ENCODE peak calls at places on chromosomes 4 and X, in nine cellular contexts. One of them, this sample, is unnamed.

GRCh38 chr4:8108991-8109390 is 49.6 kb downstream of the ABLIM2 start:
- DNase-seq in PC-3: no peak
- DNase-seq in HEK293T: no peak
- DNase-seq in lung: no peak
- DNase-seq in sciatic nerve: no peak
- DNase-seq in hepatic stellate cell: no peak
- DNase-seq in left ventricle myocardium inferior: no peak
- DNase-seq in AG04449: no peak
- DNase-seq in HT-29: no peak
- DNase-seq in this sample: no peak

GRCh38 chr4:86926428-86927086 is 8.3 kb upstream of the AFF1 start:
- DNase-seq in sciatic nerve: no peak
- DNase-seq in AG04449: no peak
- DNase-seq in PC-3: peak; percentile 23
- DNase-seq in HEK293T: no peak
- DNase-seq in hepatic stellate cell: no peak
- DNase-seq in lung: no peak
- DNase-seq in left ventricle myocardium inferior: no peak
- DNase-seq in HT-29: no peak
- DNase-seq in this sample: no peak

GRCh38 chr4:151015458-151016344 is 617 bp upstream of the LRBA start:
- DNase-seq in PC-3: peak; percentile 78
- DNase-seq in AG04449: no peak
- DNase-seq in HT-29: peak; percentile 94
- DNase-seq in HEK293T: peak; percentile 87
- DNase-seq in sciatic nerve: peak; percentile 76
- DNase-seq in hepatic stellate cell: peak; percentile 82
- DNase-seq in lung: peak; percentile 82
- DNase-seq in left ventricle myocardium inferior: peak; percentile 66
- DNase-seq in this sample: no peak

GRCh38 chr4:13642163-13642562 is 14.6 kb upstream of the BOD1L1 start:
- DNase-seq in sciatic nerve: no peak
- DNase-seq in lung: no peak
- DNase-seq in hepatic stellate cell: no peak
- DNase-seq in HT-29: no peak
- DNase-seq in AG04449: no peak
- DNase-seq in HEK293T: no peak
- DNase-seq in PC-3: peak; percentile 35
- DNase-seq in left ventricle myocardium inferior: no peak
- DNase-seq in this sample: no peak

GRCh38 chrX:70479970-70480659 is 35.5 kb downstream of the DLG3 start:
- DNase-seq in HT-29: peak; percentile 81
- DNase-seq in HEK293T: no peak
- DNase-seq in PC-3: peak; percentile 44
- DNase-seq in lung: no peak
- DNase-seq in AG04449: no peak
- DNase-seq in hepatic stellate cell: no peak
- DNase-seq in sciatic nerve: no peak
- DNase-seq in left ventricle myocardium inferior: no peak
- DNase-seq in this sample: no peak

GRCh38 chr4:3505231-3505630 is 27.0 kb downstream of the LRPAP1 start:
- DNase-seq in HEK293T: no peak
- DNase-seq in lung: no peak
- DNase-seq in left ventricle myocardium inferior: no peak
- DNase-seq in AG04449: no peak
- DNase-seq in sciatic nerve: no peak
- DNase-seq in hepatic stellate cell: no peak
- DNase-seq in PC-3: no peak
- DNase-seq in HT-29: no peak
- DNase-seq in this sample: no peak

GRCh38 chrX:109707322-109707721 is 25.7 kb downstream of the ACSL4 start:
- DNase-seq in hepatic stellate cell: no peak
- DNase-seq in HEK293T: no peak
- DNase-seq in lung: no peak
- DNase-seq in left ventricle myocardium inferior: no peak
- DNase-seq in HT-29: no peak
- DNase-seq in PC-3: no peak
- DNase-seq in AG04449: no peak
- DNase-seq in sciatic nerve: no peak
- DNase-seq in this sample: no peak

GRCh38 chrX:108439434-108439883 is at the start of gene COL4A5:
- DNase-seq in HEK293T: peak; percentile 71
- DNase-seq in AG04449: peak; percentile 36
- DNase-seq in HT-29: no peak
- DNase-seq in sciatic nerve: peak; percentile 56
- DNase-seq in PC-3: peak; percentile 90
- DNase-seq in left ventricle myocardium inferior: peak; percentile 27
- DNase-seq in lung: peak; percentile 44
- DNase-seq in hepatic stellate cell: peak; percentile 58
- DNase-seq in this sample: no peak

GRCh38 chr4:86891785-86892638 is at the start of gene C4orf36:
- DNase-seq in left ventricle myocardium inferior: peak; percentile 50
- DNase-seq in lung: peak; percentile 86
- DNase-seq in HEK293T: peak; percentile 75
- DNase-seq in hepatic stellate cell: peak; percentile 38
- DNase-seq in HT-29: peak; percentile 86
- DNase-seq in sciatic nerve: peak; percentile 81
- DNase-seq in AG04449: no peak
- DNase-seq in PC-3: peak; percentile 81
- DNase-seq in this sample: peak; percentile 77

GRCh38 chrX:133561251-133561650 is 146.0 kb upstream of the GPC4 start:
- DNase-seq in HEK293T: no peak
- DNase-seq in hepatic stellate cell: no peak
- DNase-seq in left ventricle myocardium inferior: no peak
- DNase-seq in HT-29: no peak
- DNase-seq in AG04449: no peak
- DNase-seq in sciatic nerve: no peak
- DNase-seq in PC-3: no peak
- DNase-seq in lung: no peak
- DNase-seq in this sample: no peak

GRCh38 chr4:94349193-94349592 is 6.6 kb upstream of the HPGDS start:
- DNase-seq in PC-3: no peak
- DNase-seq in AG04449: no peak
- DNase-seq in HT-29: no peak
- DNase-seq in hepatic stellate cell: no peak
- DNase-seq in lung: no peak
- DNase-seq in left ventricle myocardium inferior: no peak
- DNase-seq in HEK293T: no peak
- DNase-seq in sciatic nerve: no peak
- DNase-seq in this sample: no peak

GRCh38 chr4:33013280-33013679 is 2293.1 kb downstream of the PCDH7 start:
- DNase-seq in left ventricle myocardium inferior: no peak
- DNase-seq in AG04449: no peak
- DNase-seq in HT-29: no peak
- DNase-seq in sciatic nerve: no peak
- DNase-seq in lung: no peak
- DNase-seq in PC-3: no peak
- DNase-seq in HEK293T: no peak
- DNase-seq in hepatic stellate cell: no peak
- DNase-seq in this sample: no peak

GRCh38 chr4:8106451-8107025 is 52.1 kb downstream of the ABLIM2 start:
- DNase-seq in lung: no peak
- DNase-seq in left ventricle myocardium inferior: no peak
- DNase-seq in AG04449: no peak
- DNase-seq in HT-29: no peak
- DNase-seq in PC-3: no peak
- DNase-seq in hepatic stellate cell: no peak
- DNase-seq in sciatic nerve: no peak
- DNase-seq in HEK293T: no peak
- DNase-seq in this sample: no peak

GRCh38 chr4:27154706-27155105 is 294.1 kb downstream of the STIM2 start:
- DNase-seq in PC-3: peak; percentile 79
- DNase-seq in hepatic stellate cell: no peak
- DNase-seq in lung: no peak
- DNase-seq in sciatic nerve: no peak
- DNase-seq in HT-29: no peak
- DNase-seq in AG04449: no peak
- DNase-seq in left ventricle myocardium inferior: no peak
- DNase-seq in HEK293T: no peak
- DNase-seq in this sample: peak; percentile 3

GRCh38 chr4:99404595-99405287 is 30.4 kb downstream of the ADH7 start:
- DNase-seq in HEK293T: no peak
- DNase-seq in sciatic nerve: no peak
- DNase-seq in left ventricle myocardium inferior: no peak
- DNase-seq in AG04449: no peak
- DNase-seq in PC-3: peak; percentile 86
- DNase-seq in lung: no peak
- DNase-seq in hepatic stellate cell: peak; percentile 43
- DNase-seq in HT-29: no peak
- DNase-seq in this sample: no peak

GRCh38 chr4:184306949-184307348 is 89.3 kb upstream of the ENPP6 start:
- DNase-seq in AG04449: no peak
- DNase-seq in hepatic stellate cell: no peak
- DNase-seq in lung: no peak
- DNase-seq in PC-3: peak; percentile 71
- DNase-seq in sciatic nerve: no peak
- DNase-seq in left ventricle myocardium inferior: no peak
- DNase-seq in HT-29: no peak
- DNase-seq in HEK293T: no peak
- DNase-seq in this sample: no peak

GRCh38 chr4:92251711-92252110 is 52.1 kb upstream of the GRID2 start:
- DNase-seq in hepatic stellate cell: no peak
- DNase-seq in AG04449: no peak
- DNase-seq in lung: no peak
- DNase-seq in HT-29: no peak
- DNase-seq in sciatic nerve: no peak
- DNase-seq in PC-3: no peak
- DNase-seq in HEK293T: no peak
- DNase-seq in left ventricle myocardium inferior: no peak
- DNase-seq in this sample: no peak